ENCODE peak calls at places on chromosome X, in eight cellular contexts. U is effector memory CD4-positive, alpha-beta T cell; C is pancreas; Q is esophagus squamous epithelium; Z is tibial artery; G is heart left ventricle; K is suprapubic skin; R is neuronal stem cell. N is an unnamed sample. For H3K27me3 and H3K4me1, the result is how much of the 10 kb centered on the place peaks cover.

GRCh38 chrX:54223581-54223980 is 40.5 kb upstream of the FAM120C start:
- DNase-seq in G (no peak), U (no peak), Z (no peak), C (no peak), Q (no peak), R (no peak), K (no peak), N (no peak)

GRCh38 chrX:98379134-98379533 is 1495.4 kb downstream of the RPA4 start:
- DNase-seq in R (no peak), K (no peak), U (no peak), Q (no peak), Z (no peak), G (no peak), C (no peak), N (no peak)

GRCh38 chrX:55522577-55523254 is 33.1 kb upstream of the USP51 start:
- DNase-seq in Q (no peak), Z (no peak), K (no peak), G (peak), C (no peak), U (no peak), R (no peak), N (no peak)

GRCh38 chrX:38805294-38806053 is 4.2 kb downstream of the MID1IP1 start:
- DNase-seq in K (peak), C (peak), Q (no peak), G (peak), R (no peak), Z (peak), U (peak), N (peak)

GRCh38 chrX:68183612-68184214 is 249.6 kb downstream of the OPHN1 start:
- DNase-seq in Q (no peak), C (no peak), K (no peak), Z (no peak), G (no peak), R (no peak), U (no peak), N (no peak)

GRCh38 chrX:106894978-106895452 is 8.1 kb downstream of the RIPPLY1 start:
- DNase-seq in G (peak), K (no peak), R (no peak), U (no peak), C (no peak), Z (no peak), Q (no peak), N (no peak)

GRCh38 chrX:109714340-109714958 is 18.6 kb downstream of the ACSL4 start:
- DNase-seq in Q (no peak), K (no peak), Z (no peak), C (no peak), G (no peak), R (no peak), U (no peak), N (no peak)

GRCh38 chrX:18129694-18130093 is 91.0 kb downstream of the BEND2 start:
- DNase-seq in R (no peak), G (no peak), K (no peak), Z (no peak), U (no peak), C (no peak), Q (no peak), N (no peak)

GRCh38 chrX:121333942-121334341 is 286.5 kb downstream of the GLUD2 start:
- DNase-seq in C (no peak), K (no peak), R (no peak), Q (no peak), U (no peak), Z (no peak), G (no peak), N (no peak)

DNA sequence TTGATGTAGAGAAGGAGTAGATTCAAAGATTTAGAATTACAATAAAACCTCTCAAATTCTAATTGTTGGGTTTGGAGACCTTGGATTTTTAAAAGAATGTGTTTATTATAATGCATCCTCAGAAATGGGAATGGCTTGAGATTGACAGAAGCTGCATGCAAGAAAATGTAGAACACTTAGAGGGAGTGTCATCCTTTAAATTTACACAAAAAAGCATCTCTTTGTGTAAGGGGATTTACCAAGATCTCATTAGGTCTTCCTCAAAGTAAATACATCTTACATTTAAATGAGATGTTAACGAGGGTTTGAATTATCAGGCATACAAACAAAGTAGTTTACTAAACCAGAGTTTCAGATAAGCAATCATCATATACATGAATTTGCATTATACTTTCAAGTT is 615.0 kb downstream of the FAM133A start:
- DNase-seq in G (no peak), R (no peak), Q (no peak), U (no peak), Z (no peak), K (no peak), C (no peak), N (no peak)
- H3K4me3 ChIP-seq in G (no peak), R (no peak), Q (no peak), U (no peak), Z (no peak), K (no peak), C (no peak), N (no peak)

DNA sequence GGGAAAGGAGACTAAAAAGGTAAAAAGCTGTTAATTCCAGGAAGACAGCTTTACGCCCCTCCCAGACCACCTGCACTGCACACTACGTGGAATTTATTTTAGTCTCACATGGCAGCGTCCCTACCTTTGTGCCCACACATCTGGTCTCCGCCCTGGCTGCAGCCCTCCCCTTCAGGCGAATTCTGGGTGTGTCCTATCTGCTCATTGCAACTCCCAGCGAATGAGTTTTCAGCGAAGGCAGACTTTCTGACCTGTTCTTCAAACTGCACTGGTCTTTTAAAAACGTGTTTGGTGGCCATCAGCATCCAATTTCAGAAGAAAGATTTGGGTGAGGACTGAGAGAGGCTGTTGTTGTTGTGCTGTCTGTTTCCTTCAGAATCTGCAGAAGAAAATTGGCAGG is 4.0 kb downstream of the TLR8 start:
- DNase-seq in K (no peak), Q (no peak), R (no peak), Z (no peak), U (no peak), C (no peak), G (no peak), N (no peak)
- H3K27me3 ChIP-seq in K (under half), Q (under half), R (under half), Z (under half), U (under half), C (under half), G (under half), N (under half)

GRCh38 chrX:1551959-1552546 is 15.1 kb upstream of the P2RY8 start:
- DNase-seq in K (no peak), G (no peak), R (no peak), U (no peak), C (no peak), Z (no peak), Q (no peak), N (no peak)

GRCh38 chrX:1558761-1559468 is 21.9 kb upstream of the P2RY8 start:
- DNase-seq in C (peak), G (no peak), R (no peak), U (no peak), Z (no peak), Q (no peak), K (peak), N (no peak)

GRCh38 chrX:1554469-1555210 is 17.7 kb upstream of the P2RY8 start:
- DNase-seq in R (no peak), C (no peak), Q (no peak), K (peak), U (peak), G (no peak), Z (no peak), N (peak)

GRCh38 chrX:1561164-1561563 is 24.2 kb upstream of the P2RY8 start:
- DNase-seq in C (no peak), Z (no peak), G (no peak), R (no peak), K (no peak), U (no peak), Q (no peak), N (no peak)

GRCh38 chrX:1555370-1555769 is 18.4 kb upstream of the P2RY8 start:
- DNase-seq in K (no peak), Q (no peak), C (no peak), Z (no peak), R (no peak), G (no peak), U (no peak), N (no peak)
- H3K4me1 ChIP-seq in K (under half), Q (under half), C (under half), Z (under half), R (under half), G (under half), U (under half), N (under half)

DNA sequence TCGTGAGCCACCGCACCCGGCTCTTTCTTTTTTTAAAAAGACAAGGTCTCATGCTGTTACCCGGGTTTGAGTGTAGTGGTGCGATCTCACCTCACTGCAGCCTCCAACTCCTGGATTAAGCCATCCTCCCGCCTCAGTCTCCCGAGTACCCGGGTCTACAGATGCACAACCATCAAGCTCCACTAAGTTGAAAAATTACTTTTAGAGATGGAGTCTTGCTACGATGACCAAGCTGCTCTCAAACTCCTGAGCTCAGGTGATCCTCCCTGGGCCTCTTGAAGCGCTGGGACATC is 2.0 kb downstream of the SLC25A6 start:
- DNase-seq in G (no peak), Q (no peak), K (no peak), R (no peak), C (peak), U (no peak), Z (no peak), N (no peak)
- H3K4me3 ChIP-seq in G (peak), Q (no peak), K (peak), R (no peak), C (no peak), U (no peak), Z (peak), N (no peak)

GRCh38 chrX:43211570-43211969 is 433.6 kb upstream of the PPP1R2C start:
- DNase-seq in K (no peak), G (no peak), U (no peak), Z (no peak), R (no peak), C (no peak), Q (no peak), N (no peak)
- H3K27me3 ChIP-seq in K (under half), G (under half), U (under half), Z (under half), R (under half), C (under half), Q (under half), N (under half)

GRCh38 chrX:48715876-48716502 is 19.5 kb downstream of the SUV39H1 start:
- DNase-seq in K (no peak), Q (no peak), Z (no peak), R (no peak), C (no peak), U (no peak), G (no peak), N (no peak)
- H3K4me1 ChIP-seq in K (under half), Q (under half), Z (under half), R (under half), C (under half), U (half or more), G (under half), N (under half)

DNA sequence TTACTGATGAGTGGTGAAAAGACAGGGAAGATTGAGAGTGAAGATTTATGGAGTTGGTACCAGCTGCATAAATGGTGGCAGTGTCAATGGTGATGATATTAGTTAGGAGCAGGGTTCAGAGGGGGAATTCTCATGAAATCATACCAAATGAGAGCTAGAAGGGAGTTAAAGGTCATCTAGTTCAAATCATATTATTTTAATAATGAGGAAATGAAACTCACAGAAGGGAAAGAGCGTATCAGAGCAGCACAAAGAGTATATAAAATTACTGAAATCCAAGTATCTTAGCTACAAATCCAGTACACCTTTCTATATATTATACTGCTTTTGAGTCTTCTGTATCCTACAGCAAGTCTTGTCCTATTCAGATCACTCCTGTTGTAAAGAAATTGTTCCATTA is 5.0 kb downstream of the P2RY10 start:
- DNase-seq in Q (no peak), K (no peak), G (no peak), U (no peak), R (no peak), C (no peak), Z (no peak), N (no peak)
- H3K4me3 ChIP-seq in Q (no peak), K (no peak), G (no peak), U (no peak), R (no peak), C (no peak), Z (no peak), N (no peak)